ENCODE peak calls at places on chromosome 10, in nine cellular contexts. R, Q, E, V, F, I, O, Y and D are unnamed samples.

GRCh38 chr10:24848169-24848688 is 104.2 kb downstream of the PRTFDC1 start:
- DNase-seq in Y (no peak), V (no peak), E (peak; percentile 14), O (no peak), Q (no peak), F (no peak), R (no peak), I (no peak), D (peak; percentile 22)

GRCh38 chr10:82932426-82932825 is 1057.4 kb downstream of the NRG3 start:
- DNase-seq in Q (no peak), Y (no peak), F (no peak), R (no peak), I (no peak), O (no peak), E (no peak), V (no peak), D (no peak)

GRCh38 chr10:91006001-91006751 is 85.3 kb upstream of the ANKRD1 start:
- DNase-seq in F (peak; percentile 43), O (peak; percentile 53), Y (peak; percentile 56), Q (peak; percentile 42), V (peak; percentile 35), E (peak; percentile 72), R (peak; percentile 57), I (peak; percentile 28), D (peak; percentile 81)

GRCh38 chr10:132069122-132069848 is 3.5 kb downstream of the JAKMIP3 start:
- DNase-seq in Q (no peak), V (no peak), R (no peak), E (no peak), O (no peak), F (no peak), Y (no peak), I (no peak), D (no peak)

GRCh38 chr10:119203006-119203405 is 4.4 kb upstream of the GRK5 start:
- DNase-seq in E (peak; percentile 74), O (no peak), V (no peak), R (no peak), F (no peak), Q (peak; percentile 76), Y (no peak), I (no peak), D (no peak)

GRCh38 chr10:129937351-129937751 is 26.7 kb downstream of the EBF3 start:
- DNase-seq in I (no peak), Y (no peak), R (no peak), V (no peak), F (no peak), Q (no peak), O (no peak), E (no peak), D (no peak)

GRCh38 chr10:94420998-94421397 is 18.7 kb downstream of the TBC1D12 start:
- DNase-seq in E (no peak), Y (no peak), Q (no peak), R (no peak), O (no peak), F (no peak), I (no peak), V (no peak), D (no peak)

GRCh38 chr10:78584666-78585065 is 484.1 kb upstream of the ZMIZ1 start:
- DNase-seq in I (no peak), V (no peak), E (no peak), Q (no peak), F (no peak), O (no peak), R (no peak), Y (no peak), D (no peak)

GRCh38 chr10:17024461-17024860 is 105.2 kb downstream of the CUBN start:
- DNase-seq in V (no peak), E (no peak), I (no peak), Y (no peak), Q (no peak), R (no peak), O (no peak), F (no peak), D (no peak)

GRCh38 chr10:103609231-103610082 is 116.0 kb downstream of the NEURL1 start:
- DNase-seq in R (no peak), V (no peak), Q (no peak), O (no peak), I (no peak), E (no peak), Y (no peak), F (no peak), D (no peak)

GRCh38 chr10:122561212-122561611 is 658 bp downstream of the DMBT1 start:
- DNase-seq in I (no peak), O (no peak), F (no peak), Q (no peak), R (peak; percentile 10), Y (no peak), E (no peak), V (no peak), D (no peak)

GRCh38 chr10:131943021-131943814 is 38.5 kb downstream of the BNIP3 start:
- DNase-seq in F (no peak), Q (no peak), O (no peak), R (peak; percentile 58), I (no peak), Y (no peak), V (no peak), E (peak; percentile 56), D (peak; percentile 20)

GRCh38 chr10:117631276-117632151 is 89.0 kb downstream of the EMX2 start:
- DNase-seq in V (no peak), O (peak; percentile 27), I (no peak), Q (no peak), E (no peak), F (no peak), Y (no peak), R (no peak), D (no peak)